ENCODE peak calls at places on chromosome 19, in ten cellular contexts. One of them, this sample, is unnamed.

GRCh38 chr19:11617207-11618062 is 20.2 kb downstream of the ZNF627 start:
- DNase-seq in activated CD4-positive, alpha-beta T cell treated with anti-CD3 and anti-CD28 coated beads for 48 hours: no peak
- DNase-seq in left colon: no peak
- DNase-seq in GM18507: no peak
- DNase-seq in HCEC 1CT: no peak
- DNase-seq in T-cell: no peak
- DNase-seq in hepatic stellate cell: no peak
- DNase-seq in MM.1S: no peak
- DNase-seq in stimulated activated CD8-positive, alpha-beta memory T cell treated with anti-CD3 and anti-CD28 coated beads, Interleukin-2, amount 100 ng/mL, for 48 hours: no peak
- DNase-seq in T-helper 2 cell: no peak
- DNase-seq in this sample: no peak

GRCh38 chr19:18233224-18233825 is 7.1 kb upstream of the PDE4C start:
- DNase-seq in activated CD4-positive, alpha-beta T cell treated with anti-CD3 and anti-CD28 coated beads for 48 hours: peak
- DNase-seq in left colon: peak
- DNase-seq in GM18507: no peak
- DNase-seq in HCEC 1CT: no peak
- DNase-seq in T-cell: peak
- DNase-seq in hepatic stellate cell: peak
- DNase-seq in MM.1S: peak
- DNase-seq in stimulated activated CD8-positive, alpha-beta memory T cell treated with anti-CD3 and anti-CD28 coated beads, Interleukin-2, amount 100 ng/mL, for 48 hours: peak
- DNase-seq in T-helper 2 cell: no peak
- DNase-seq in this sample: peak

GRCh38 chr19:2318923-2319322 is 9.5 kb downstream of the LSM7 start:
- DNase-seq in activated CD4-positive, alpha-beta T cell treated with anti-CD3 and anti-CD28 coated beads for 48 hours: no peak
- DNase-seq in left colon: no peak
- DNase-seq in GM18507: no peak
- DNase-seq in HCEC 1CT: no peak
- DNase-seq in T-cell: no peak
- DNase-seq in hepatic stellate cell: no peak
- DNase-seq in MM.1S: no peak
- DNase-seq in stimulated activated CD8-positive, alpha-beta memory T cell treated with anti-CD3 and anti-CD28 coated beads, Interleukin-2, amount 100 ng/mL, for 48 hours: no peak
- DNase-seq in T-helper 2 cell: no peak
- DNase-seq in this sample: no peak

GRCh38 chr19:1860821-1861598 is 2.4 kb downstream of the KLF16 start:
- DNase-seq in activated CD4-positive, alpha-beta T cell treated with anti-CD3 and anti-CD28 coated beads for 48 hours: no peak
- DNase-seq in left colon: peak
- DNase-seq in GM18507: no peak
- DNase-seq in HCEC 1CT: no peak
- DNase-seq in T-cell: no peak
- DNase-seq in hepatic stellate cell: no peak
- DNase-seq in MM.1S: no peak
- DNase-seq in stimulated activated CD8-positive, alpha-beta memory T cell treated with anti-CD3 and anti-CD28 coated beads, Interleukin-2, amount 100 ng/mL, for 48 hours: no peak
- DNase-seq in T-helper 2 cell: no peak
- DNase-seq in this sample: no peak

GRCh38 chr19:41225238-41226052 is 6.4 kb downstream of the AXL start:
- DNase-seq in activated CD4-positive, alpha-beta T cell treated with anti-CD3 and anti-CD28 coated beads for 48 hours: peak
- DNase-seq in left colon: peak
- DNase-seq in GM18507: no peak
- DNase-seq in HCEC 1CT: peak
- DNase-seq in T-cell: peak
- DNase-seq in hepatic stellate cell: peak
- DNase-seq in MM.1S: no peak
- DNase-seq in stimulated activated CD8-positive, alpha-beta memory T cell treated with anti-CD3 and anti-CD28 coated beads, Interleukin-2, amount 100 ng/mL, for 48 hours: peak
- DNase-seq in T-helper 2 cell: no peak
- DNase-seq in this sample: peak

GRCh38 chr19:35206379-35206778 is 22.2 kb downstream of the FAM187B start:
- DNase-seq in activated CD4-positive, alpha-beta T cell treated with anti-CD3 and anti-CD28 coated beads for 48 hours: peak
- DNase-seq in left colon: no peak
- DNase-seq in GM18507: no peak
- DNase-seq in HCEC 1CT: no peak
- DNase-seq in T-cell: peak
- DNase-seq in hepatic stellate cell: no peak
- DNase-seq in MM.1S: peak
- DNase-seq in stimulated activated CD8-positive, alpha-beta memory T cell treated with anti-CD3 and anti-CD28 coated beads, Interleukin-2, amount 100 ng/mL, for 48 hours: no peak
- DNase-seq in T-helper 2 cell: no peak
- DNase-seq in this sample: no peak

GRCh38 chr19:1646149-1646930 is 6.1 kb downstream of the TCF3 start:
- DNase-seq in activated CD4-positive, alpha-beta T cell treated with anti-CD3 and anti-CD28 coated beads for 48 hours: no peak
- DNase-seq in left colon: no peak
- DNase-seq in GM18507: no peak
- DNase-seq in HCEC 1CT: no peak
- DNase-seq in T-cell: no peak
- DNase-seq in hepatic stellate cell: no peak
- DNase-seq in MM.1S: no peak
- DNase-seq in stimulated activated CD8-positive, alpha-beta memory T cell treated with anti-CD3 and anti-CD28 coated beads, Interleukin-2, amount 100 ng/mL, for 48 hours: no peak
- DNase-seq in T-helper 2 cell: no peak
- DNase-seq in this sample: no peak

GRCh38 chr19:48629297-48629598 is 7.9 kb downstream of the DBP start:
- DNase-seq in activated CD4-positive, alpha-beta T cell treated with anti-CD3 and anti-CD28 coated beads for 48 hours: no peak
- DNase-seq in left colon: no peak
- DNase-seq in GM18507: no peak
- DNase-seq in HCEC 1CT: no peak
- DNase-seq in T-cell: no peak
- DNase-seq in hepatic stellate cell: no peak
- DNase-seq in MM.1S: no peak
- DNase-seq in stimulated activated CD8-positive, alpha-beta memory T cell treated with anti-CD3 and anti-CD28 coated beads, Interleukin-2, amount 100 ng/mL, for 48 hours: no peak
- DNase-seq in T-helper 2 cell: no peak
- DNase-seq in this sample: no peak

GRCh38 chr19:36060430-36060829 is 5.7 kb downstream of the WDR62 start:
- DNase-seq in activated CD4-positive, alpha-beta T cell treated with anti-CD3 and anti-CD28 coated beads for 48 hours: peak
- DNase-seq in left colon: peak
- DNase-seq in GM18507: no peak
- DNase-seq in HCEC 1CT: peak
- DNase-seq in T-cell: peak
- DNase-seq in hepatic stellate cell: peak
- DNase-seq in MM.1S: peak
- DNase-seq in stimulated activated CD8-positive, alpha-beta memory T cell treated with anti-CD3 and anti-CD28 coated beads, Interleukin-2, amount 100 ng/mL, for 48 hours: peak
- DNase-seq in T-helper 2 cell: no peak
- DNase-seq in this sample: peak

GRCh38 chr19:49468746-49469447 is 5.1 kb upstream of the FLT3LG start:
- DNase-seq in activated CD4-positive, alpha-beta T cell treated with anti-CD3 and anti-CD28 coated beads for 48 hours: peak
- DNase-seq in left colon: peak
- DNase-seq in GM18507: peak
- DNase-seq in HCEC 1CT: no peak
- DNase-seq in T-cell: peak
- DNase-seq in hepatic stellate cell: no peak
- DNase-seq in MM.1S: peak
- DNase-seq in stimulated activated CD8-positive, alpha-beta memory T cell treated with anti-CD3 and anti-CD28 coated beads, Interleukin-2, amount 100 ng/mL, for 48 hours: peak
- DNase-seq in T-helper 2 cell: peak
- DNase-seq in this sample: no peak

GRCh38 chr19:35027851-35028599 is 2.2 kb upstream of the SCN1B start:
- DNase-seq in activated CD4-positive, alpha-beta T cell treated with anti-CD3 and anti-CD28 coated beads for 48 hours: no peak
- DNase-seq in left colon: no peak
- DNase-seq in GM18507: no peak
- DNase-seq in HCEC 1CT: no peak
- DNase-seq in T-cell: no peak
- DNase-seq in hepatic stellate cell: no peak
- DNase-seq in MM.1S: no peak
- DNase-seq in stimulated activated CD8-positive, alpha-beta memory T cell treated with anti-CD3 and anti-CD28 coated beads, Interleukin-2, amount 100 ng/mL, for 48 hours: no peak
- DNase-seq in T-helper 2 cell: no peak
- DNase-seq in this sample: peak

GRCh38 chr19:15256708-15257331 is 24.6 kb upstream of the EPHX3 start:
- DNase-seq in activated CD4-positive, alpha-beta T cell treated with anti-CD3 and anti-CD28 coated beads for 48 hours: no peak
- DNase-seq in left colon: no peak
- DNase-seq in GM18507: no peak
- DNase-seq in HCEC 1CT: no peak
- DNase-seq in T-cell: no peak
- DNase-seq in hepatic stellate cell: no peak
- DNase-seq in MM.1S: no peak
- DNase-seq in stimulated activated CD8-positive, alpha-beta memory T cell treated with anti-CD3 and anti-CD28 coated beads, Interleukin-2, amount 100 ng/mL, for 48 hours: no peak
- DNase-seq in T-helper 2 cell: no peak
- DNase-seq in this sample: no peak

GRCh38 chr19:29882719-29883105 is 59.3 kb upstream of the URI1 start:
- DNase-seq in activated CD4-positive, alpha-beta T cell treated with anti-CD3 and anti-CD28 coated beads for 48 hours: no peak
- DNase-seq in left colon: no peak
- DNase-seq in GM18507: no peak
- DNase-seq in HCEC 1CT: no peak
- DNase-seq in T-cell: no peak
- DNase-seq in hepatic stellate cell: no peak
- DNase-seq in MM.1S: no peak
- DNase-seq in stimulated activated CD8-positive, alpha-beta memory T cell treated with anti-CD3 and anti-CD28 coated beads, Interleukin-2, amount 100 ng/mL, for 48 hours: no peak
- DNase-seq in T-helper 2 cell: no peak
- DNase-seq in this sample: no peak

GRCh38 chr19:11113140-11113708 is 24.0 kb downstream of the LDLR start:
- DNase-seq in activated CD4-positive, alpha-beta T cell treated with anti-CD3 and anti-CD28 coated beads for 48 hours: no peak
- DNase-seq in left colon: no peak
- DNase-seq in GM18507: no peak
- DNase-seq in HCEC 1CT: no peak
- DNase-seq in T-cell: no peak
- DNase-seq in hepatic stellate cell: no peak
- DNase-seq in MM.1S: no peak
- DNase-seq in stimulated activated CD8-positive, alpha-beta memory T cell treated with anti-CD3 and anti-CD28 coated beads, Interleukin-2, amount 100 ng/mL, for 48 hours: no peak
- DNase-seq in T-helper 2 cell: no peak
- DNase-seq in this sample: no peak

GRCh38 chr19:28535352-28535775 is 677.6 kb downstream of the UQCRFS1 start:
- DNase-seq in activated CD4-positive, alpha-beta T cell treated with anti-CD3 and anti-CD28 coated beads for 48 hours: no peak
- DNase-seq in left colon: no peak
- DNase-seq in GM18507: no peak
- DNase-seq in HCEC 1CT: no peak
- DNase-seq in T-cell: no peak
- DNase-seq in hepatic stellate cell: no peak
- DNase-seq in MM.1S: peak
- DNase-seq in stimulated activated CD8-positive, alpha-beta memory T cell treated with anti-CD3 and anti-CD28 coated beads, Interleukin-2, amount 100 ng/mL, for 48 hours: no peak
- DNase-seq in T-helper 2 cell: no peak
- DNase-seq in this sample: no peak

GRCh38 chr19:6528544-6529121 is 2.2 kb upstream of the TNFSF9 start:
- DNase-seq in activated CD4-positive, alpha-beta T cell treated with anti-CD3 and anti-CD28 coated beads for 48 hours: no peak
- DNase-seq in left colon: peak
- DNase-seq in GM18507: no peak
- DNase-seq in HCEC 1CT: no peak
- DNase-seq in T-cell: no peak
- DNase-seq in hepatic stellate cell: no peak
- DNase-seq in MM.1S: no peak
- DNase-seq in stimulated activated CD8-positive, alpha-beta memory T cell treated with anti-CD3 and anti-CD28 coated beads, Interleukin-2, amount 100 ng/mL, for 48 hours: no peak
- DNase-seq in T-helper 2 cell: no peak
- DNase-seq in this sample: no peak